ENCODE peak calls at places on chromosomes 2 and 18, in five cellular contexts. X, T, S, P and N are unnamed samples.
A peak's percentile ranks its signal among the peaks of the same experiment; 100 is the strongest.

GRCh38 chr2:11777886-11778415 is 31.5 kb downstream of the LPIN1 start:
- ATAC-seq in S (no peak), X (no peak), P (no peak), T (no peak), N (no peak)

GRCh38 chr2:226589043-226589442 is 210.6 kb downstream of the IRS1 start:
- ATAC-seq in S (no peak), X (no peak), T (no peak), P (no peak), N (no peak)

GRCh38 chr2:74379851-74380789 is at the start of gene DCTN1:
- ATAC-seq in T (peak; percentile 96), P (peak; percentile 88), S (peak; percentile 85), X (peak; percentile 83), N (peak; percentile 73)

GRCh38 chr2:151845481-151845880 is 17.3 kb upstream of the ARL5A start:
- ATAC-seq in X (no peak), T (no peak), P (no peak), S (no peak), N (no peak)

GRCh38 chr2:3409627-3410170 is 30.2 kb downstream of the TRAPPC12 start:
- ATAC-seq in T (no peak), X (no peak), S (no peak), P (no peak), N (no peak)

GRCh38 chr2:237270556-237270955 is 143.4 kb downstream of the COL6A3 start:
- ATAC-seq in S (no peak), T (no peak), P (no peak), X (no peak), N (no peak)

GRCh38 chr18:49758263-49758610 is 55.1 kb downstream of the ACAA2 start:
- ATAC-seq in X (no peak), P (no peak), T (peak; percentile 43), S (no peak), N (no peak)

GRCh38 chr2:107645586-107645985 is 181.1 kb upstream of the RGPD4 start:
- ATAC-seq in X (no peak), T (no peak), S (no peak), P (no peak), N (no peak)

GRCh38 chr2:204024503-204024902 is 87.9 kb downstream of the ICOS start:
- ATAC-seq in T (no peak), P (peak; percentile 53), S (no peak), X (peak; percentile 15), N (no peak)

GRCh38 chr18:57901819-57902600 is 98.9 kb upstream of the ATP8B1 start:
- ATAC-seq in T (no peak), S (no peak), X (no peak), P (peak; percentile 71), N (no peak)

GRCh38 chr2:116264872-116265271 is 1549.6 kb upstream of the DDX18 start:
- ATAC-seq in X (no peak), T (no peak), P (no peak), S (no peak), N (no peak)

GRCh38 chr18:41982942-41983660 is 28.1 kb downstream of the PIK3C3 start:
- ATAC-seq in X (peak; percentile 94), T (no peak), S (no peak), P (no peak), N (no peak)

GRCh38 chr2:168348076-168348475 is 100.7 kb upstream of the STK39 start:
- ATAC-seq in S (peak; percentile 45), P (peak; percentile 99), T (peak; percentile 96), X (peak; percentile 86), N (no peak)

GRCh38 chr2:109266998-109267854 is 138.2 kb downstream of the SH3RF3 start:
- ATAC-seq in P (peak; percentile 25), S (peak; percentile 25), T (peak; percentile 44), X (no peak), N (peak; percentile 54)

GRCh38 chr2:24474053-24474452 is 17.0 kb upstream of the NCOA1 start:
- ATAC-seq in X (no peak), T (no peak), S (no peak), P (no peak), N (no peak)

GRCh38 chr2:152720794-152721193 is 2.4 kb downstream of the ARL6IP6 start:
- ATAC-seq in X (no peak), S (no peak), P (no peak), T (no peak), N (no peak)

GRCh38 chr2:144449028-144449406 is 70.9 kb downstream of the ZEB2 start:
- ATAC-seq in X (peak; percentile 78), P (peak; percentile 84), S (peak; percentile 30), T (peak; percentile 26), N (peak; percentile 28)

GRCh38 chr2:133365117-133365516 is 203.1 kb downstream of the NCKAP5 start:
- ATAC-seq in S (no peak), P (no peak), X (no peak), T (no peak), N (no peak)

GRCh38 chr2:51722311-51722710 is 690.4 kb upstream of the NRXN1 start:
- ATAC-seq in T (no peak), P (no peak), X (no peak), S (no peak), N (no peak)

GRCh38 chr2:37851428-37851827 is 73.7 kb upstream of the RMDN2 start:
- ATAC-seq in P (no peak), X (peak; percentile 51), S (no peak), T (no peak), N (no peak)

GRCh38 chr2:127790694-127791529 is 20.1 kb downstream of the WDR33 start:
- ATAC-seq in P (no peak), T (no peak), X (no peak), S (no peak), N (no peak)

GRCh38 chr2:127570282-127571250 is 35.1 kb downstream of the MYO7B start:
- ATAC-seq in T (peak; percentile 43), P (no peak), X (no peak), S (peak; percentile 63), N (no peak)

DNA sequence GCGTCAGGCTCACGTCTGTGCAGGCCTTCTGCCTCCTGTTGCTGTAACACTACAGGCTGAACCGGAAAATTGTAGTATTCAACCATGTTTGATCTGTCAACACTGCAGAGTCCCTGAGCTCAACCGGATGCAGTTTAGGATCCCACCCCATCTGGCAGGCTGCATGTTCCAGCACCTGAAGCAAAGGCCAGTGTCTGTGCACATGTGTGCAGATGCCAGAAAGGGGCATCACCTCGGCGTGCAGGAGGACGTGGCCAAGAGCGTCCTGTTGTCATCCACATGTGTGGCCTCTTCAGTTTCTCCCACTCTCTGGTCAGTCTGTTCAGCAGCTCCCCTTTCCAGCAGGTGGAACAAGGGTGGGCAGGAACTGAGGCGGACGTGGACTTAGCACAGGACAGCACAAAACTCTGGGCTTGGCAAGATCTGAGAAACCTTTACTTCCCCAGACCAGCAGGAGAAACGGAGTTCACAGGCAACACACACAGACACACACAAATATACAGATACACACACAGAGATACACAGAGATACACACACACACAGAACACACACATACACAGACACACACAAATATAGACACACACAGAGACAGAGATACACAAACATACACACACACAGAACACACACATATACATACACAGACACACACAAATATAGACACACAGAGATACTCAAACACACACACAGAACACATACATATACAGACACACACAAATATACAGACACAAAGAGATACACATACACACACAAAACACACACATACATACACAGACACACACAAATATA is 111.3 kb downstream of the NDUFA10 start:
- ATAC-seq in P (peak; percentile 65), T (no peak), S (no peak), X (no peak), N (peak; percentile 46)
- TF ChIP-seq EP300 in P (no peak), T (no peak), S (no peak), X (no peak), N (no peak)

GRCh38 chr2:121648611-121649401 is 456 bp downstream of the CLASP1 start:
- ATAC-seq in S (peak; percentile 70), P (peak; percentile 71), T (peak; percentile 74), X (peak; percentile 59), N (peak; percentile 52)

GRCh38 chr2:121649652-121650553 is 641 bp upstream of the CLASP1 start:
- ATAC-seq in S (peak; percentile 92), X (peak; percentile 69), P (peak; percentile 73), T (peak; percentile 65), N (peak; percentile 81)

GRCh38 chr2:121648206-121648605 is 1.1 kb downstream of the CLASP1 start:
- ATAC-seq in P (no peak), T (no peak), S (no peak), X (peak; percentile 8), N (no peak)

GRCh38 chr2:121650554-121650930 is 1.3 kb upstream of the CLASP1 start:
- ATAC-seq in S (no peak), P (peak; percentile 1), X (peak; percentile 17), T (peak; percentile 5), N (no peak)

DNA sequence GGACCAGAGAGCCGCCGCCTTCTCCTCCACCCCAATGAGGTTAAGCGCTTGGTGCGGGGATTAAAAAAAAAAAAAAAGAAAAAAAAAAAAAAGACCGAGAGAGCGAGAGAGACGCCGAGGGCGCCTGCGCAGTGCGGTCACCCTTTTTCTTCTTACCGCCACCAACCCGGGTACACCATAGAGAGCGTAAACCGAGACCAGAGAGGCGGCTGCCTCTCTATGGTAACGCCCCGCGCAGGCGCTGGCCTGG is at the start of gene CLASP1:
- ATAC-seq in S (peak; percentile 98), P (peak; percentile 96), T (peak; percentile 93), X (peak; percentile 95), N (peak; percentile 98)
- TF ChIP-seq POLR2A in S (peak; percentile 26), P (no peak), T (no peak), X (peak; percentile 55), N (no peak)

GRCh38 chr2:1137992-1138391 is 187.3 kb downstream of the SNTG2 start:
- ATAC-seq in X (no peak), S (no peak), T (no peak), P (no peak), N (no peak)

GRCh38 chr2:1136807-1137663 is 186.4 kb downstream of the SNTG2 start:
- ATAC-seq in T (no peak), P (no peak), X (no peak), S (no peak), N (no peak)

GRCh38 chr2:1140389-1141003 is 189.8 kb downstream of the SNTG2 start:
- ATAC-seq in X (peak; percentile 86), P (peak; percentile 98), T (peak; percentile 99), S (peak; percentile 61), N (no peak)

GRCh38 chr2:1143129-1143528 is 192.5 kb downstream of the SNTG2 start:
- ATAC-seq in P (no peak), X (no peak), T (no peak), S (no peak), N (no peak)

DNA sequence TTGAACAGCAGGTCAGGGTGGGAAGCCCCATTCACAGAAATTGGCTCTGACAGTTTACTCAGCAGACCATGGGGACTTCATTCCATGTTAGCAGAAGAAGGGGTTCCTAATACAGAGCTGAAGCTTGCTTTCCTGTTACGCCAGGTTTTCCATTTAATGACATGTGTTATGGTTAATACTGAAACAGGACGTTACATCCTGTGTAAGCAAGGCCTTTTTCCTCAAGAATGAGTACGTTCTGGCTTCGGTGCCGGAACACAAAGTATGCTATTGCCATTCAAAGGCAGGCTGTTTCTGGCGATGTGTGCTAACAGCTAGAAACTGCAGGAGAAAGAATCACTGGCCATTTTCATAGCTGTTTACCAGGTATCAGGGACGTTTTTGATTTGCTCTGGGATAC is 190.4 kb downstream of the SNTG2 start:
- ATAC-seq in X (no peak), T (no peak), P (no peak), S (no peak), N (no peak)
- TF ChIP-seq POLR2AphosphoS5 in X (no peak), T (no peak), P (no peak), S (no peak), N (no peak)

DNA sequence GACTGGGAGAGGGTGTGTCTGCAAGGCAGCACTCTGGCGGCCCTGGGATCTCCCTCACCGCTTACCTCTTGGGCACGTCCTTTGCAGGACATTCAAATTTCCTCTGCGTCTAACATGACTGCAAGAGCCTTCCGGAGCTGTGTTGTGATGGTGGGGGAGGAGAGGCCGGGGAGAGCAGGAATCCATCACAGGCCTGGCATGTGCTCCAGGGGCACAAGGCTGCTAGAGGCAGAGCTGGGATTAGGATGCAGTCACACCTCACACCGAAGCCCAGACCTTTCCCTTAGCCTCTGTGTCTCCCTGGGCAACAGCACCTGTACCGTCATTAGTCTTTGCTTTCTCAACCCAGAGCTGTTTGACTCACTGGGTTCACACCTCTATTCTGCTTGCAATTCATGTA is 111.3 kb downstream of the CMPK2 start:
- ATAC-seq in T (no peak), S (no peak), X (no peak), P (no peak), N (no peak)
- TF ChIP-seq EP300 in T (no peak), S (no peak), X (no peak), P (no peak), N (no peak)